ENCODE peak calls at places on chromosome 1, in five cellular contexts. I, H, O, U and G are unnamed samples.

GRCh38 chr1:243316366-243316989 is 60.6 kb downstream of the SDCCAG8 start:
- DNase-seq in H (no peak), U (no peak), O (peak; percentile 77), I (no peak), G (no peak)

GRCh38 chr1:235468970-235469369 is 35.3 kb downstream of the B3GALNT2 start:
- DNase-seq in I (no peak), U (peak; percentile 55), H (peak; percentile 16), O (no peak), G (peak; percentile 87)

GRCh38 chr1:218570456-218570855 is 225.3 kb downstream of the TGFB2 start:
- DNase-seq in I (no peak), U (no peak), H (no peak), O (no peak), G (no peak)

GRCh38 chr1:117930484-117930883 is 945 bp downstream of the WDR3 start:
- DNase-seq in H (peak; percentile 2), O (peak; percentile 4), U (no peak), I (no peak), G (no peak)

GRCh38 chr1:226664413-226665101 is 74.5 kb downstream of the ITPKB start:
- DNase-seq in I (no peak), O (no peak), H (peak; percentile 80), U (no peak), G (peak; percentile 93)

GRCh38 chr1:5982868-5983267 is 9.4 kb downstream of the NPHP4 start:
- DNase-seq in O (no peak), H (peak; percentile 58), I (no peak), U (no peak), G (peak; percentile 32)

GRCh38 chr1:114510235-114511047 is 562 bp downstream of the TRIM33 start:
- DNase-seq in U (no peak), I (peak; percentile 36), O (no peak), H (no peak), G (peak; percentile 23)

GRCh38 chr1:8047112-8047511 is 21.0 kb upstream of the ERRFI1 start:
- DNase-seq in I (no peak), H (peak; percentile 73), U (no peak), O (no peak), G (peak; percentile 55)

GRCh38 chr1:117416546-117417117 is 49.4 kb downstream of the MAN1A2 start:
- DNase-seq in H (no peak), I (no peak), O (no peak), U (no peak), G (no peak)

GRCh38 chr1:4054957-4055676 is 155.0 kb upstream of the C1orf174 start:
- DNase-seq in O (no peak), I (no peak), H (no peak), U (no peak), G (no peak)

GRCh38 chr1:7671146-7671465 is 100.0 kb upstream of the VAMP3 start:
- DNase-seq in O (no peak), U (no peak), H (no peak), I (no peak), G (no peak)

GRCh38 chr1:245512980-245513578 is 358.3 kb downstream of the KIF26B start:
- DNase-seq in O (peak; percentile 44), I (peak; percentile 90), H (peak; percentile 26), U (no peak), G (no peak)

GRCh38 chr1:207084241-207084640 is 4.4 kb upstream of the C4BPB start:
- DNase-seq in U (no peak), H (no peak), I (no peak), O (no peak), G (no peak)

GRCh38 chr1:64309468-64309867 is 106.0 kb downstream of the UBE2U start:
- DNase-seq in O (no peak), H (no peak), U (no peak), I (no peak), G (no peak)

DNA sequence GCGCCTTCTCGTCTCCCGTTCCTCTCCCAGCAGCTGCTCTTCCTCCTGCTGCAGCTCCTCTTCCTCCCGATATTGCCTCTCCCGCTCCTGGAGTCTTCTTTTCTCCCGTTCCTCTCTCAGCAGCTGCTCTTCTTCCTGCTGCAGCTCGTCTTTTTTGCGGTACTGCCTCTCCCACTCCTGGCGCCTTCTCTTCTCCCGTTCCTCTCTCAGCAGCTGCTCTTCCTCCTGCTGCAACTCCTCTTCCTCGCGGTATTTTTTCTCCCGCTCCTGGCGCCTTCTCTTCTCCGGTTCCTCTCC is 5.3 kb downstream of the TCHH start:
- DNase-seq in I (no peak), O (no peak), U (no peak), H (peak; percentile 7), G (no peak)
- TF ChIP-seq EZH2 in I (no peak), O (no peak), U (peak; percentile 35), H (peak; percentile 76), G (no peak)

DNA sequence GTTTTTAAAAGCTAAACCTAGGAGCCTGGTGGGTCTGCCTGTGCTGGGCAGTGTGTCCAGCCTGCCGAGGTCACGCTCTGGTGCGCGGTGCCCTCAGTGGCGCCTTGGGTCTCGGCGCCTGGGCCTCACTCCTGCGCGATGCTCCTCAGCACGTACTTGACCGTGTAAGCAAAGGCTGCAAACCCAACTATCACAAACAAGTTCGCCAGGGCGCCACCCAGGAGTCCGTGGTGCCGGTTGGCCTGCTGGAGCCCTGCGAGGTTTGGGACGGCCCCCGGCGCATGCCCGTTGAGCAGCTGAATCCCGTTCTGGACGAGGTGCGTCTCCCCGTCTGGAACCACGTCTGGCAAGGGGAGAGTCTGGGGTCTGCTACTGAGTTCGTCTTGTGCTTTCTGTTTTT is 8.6 kb upstream of the C1QTNF12 start:
- DNase-seq in O (no peak), H (no peak), U (no peak), I (no peak), G (no peak)
- H3K4me1 ChIP-seq in O (no peaks in the 10 kb centered on the region), H (peaks cover 2% of the 10 kb centered on the region), U (peaks cover 19% of the 10 kb centered on the region), I (no peaks in the 10 kb centered on the region), G (no peaks in the 10 kb centered on the region)

GRCh38 chr1:156689960-156690672 is 12.9 kb upstream of the NES start:
- DNase-seq in O (peak; percentile 54), I (no peak), H (no peak), U (no peak), G (no peak)
- H3K4me3 ChIP-seq in O (peak overlapping the region; percentile 44), I (no peak overlapping the region), H (peak overlapping the region; percentile 25), U (no peak overlapping the region), G (peak overlapping the region; percentile 48)

GRCh38 chr1:220887202-220887867 is 8.1 kb downstream of the HLX start:
- DNase-seq in O (peak; percentile 76), H (no peak), U (no peak), I (no peak), G (no peak)
- TF ChIP-seq EZH2 in O (peak; percentile 90), H (no peak), U (peak; percentile 79), I (no peak), G (peak; percentile 68)

GRCh38 chr1:183610053-183610452 is 19.8 kb upstream of the NCF2 start:
- DNase-seq in H (peak; percentile 42), O (no peak), I (no peak), U (no peak), G (no peak)
- H3K4me1 ChIP-seq in H (peaks cover 15% of the 10 kb centered on the region), O (no peaks in the 10 kb centered on the region), I (peaks cover 6% of the 10 kb centered on the region), U (peaks cover 36% of the 10 kb centered on the region), G (peaks cover 24% of the 10 kb centered on the region)

DNA sequence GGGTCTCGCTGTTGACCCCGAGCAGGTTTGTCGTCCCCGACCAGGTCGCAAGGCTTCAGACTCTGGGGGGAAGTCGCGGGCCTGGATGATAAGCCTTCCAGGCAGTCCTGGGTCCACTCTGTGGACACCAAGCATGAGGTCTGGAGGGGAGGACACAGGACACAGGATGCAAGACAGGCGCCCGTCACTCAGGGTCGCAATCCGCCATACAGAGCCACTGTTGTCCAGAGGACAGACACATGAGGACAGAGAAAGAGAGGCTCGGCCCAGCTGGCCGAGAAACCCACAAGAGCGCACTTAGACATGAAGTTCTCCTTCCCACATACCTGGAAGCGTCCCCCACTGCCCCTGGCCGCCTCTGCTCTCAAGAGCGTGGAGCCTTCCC is 4.8 kb upstream of the FOXD2 start:
- DNase-seq in O (no peak), I (no peak), U (no peak), H (no peak), G (no peak)
- H3K4me3 ChIP-seq in O (peak overlapping the region; percentile 43), I (no peak overlapping the region), U (peak overlapping the region; percentile 20), H (no peak overlapping the region), G (no peak overlapping the region)

GRCh38 chr1:24927886-24928630 is 2.0 kb downstream of the RUNX3 start:
- DNase-seq in O (peak; percentile 31), H (peak; percentile 35), U (no peak), I (no peak), G (no peak)

GRCh38 chr1:24927473-24927872 is 2.6 kb downstream of the RUNX3 start:
- DNase-seq in H (no peak), U (no peak), O (no peak), I (no peak), G (no peak)

GRCh38 chr1:24925082-24925779 is 4.8 kb downstream of the RUNX3 start:
- DNase-seq in O (no peak), I (no peak), U (no peak), H (no peak), G (no peak)

GRCh38 chr1:24925963-24926362 is 4.1 kb downstream of the RUNX3 start:
- DNase-seq in I (no peak), H (no peak), U (no peak), O (no peak), G (no peak)

DNA sequence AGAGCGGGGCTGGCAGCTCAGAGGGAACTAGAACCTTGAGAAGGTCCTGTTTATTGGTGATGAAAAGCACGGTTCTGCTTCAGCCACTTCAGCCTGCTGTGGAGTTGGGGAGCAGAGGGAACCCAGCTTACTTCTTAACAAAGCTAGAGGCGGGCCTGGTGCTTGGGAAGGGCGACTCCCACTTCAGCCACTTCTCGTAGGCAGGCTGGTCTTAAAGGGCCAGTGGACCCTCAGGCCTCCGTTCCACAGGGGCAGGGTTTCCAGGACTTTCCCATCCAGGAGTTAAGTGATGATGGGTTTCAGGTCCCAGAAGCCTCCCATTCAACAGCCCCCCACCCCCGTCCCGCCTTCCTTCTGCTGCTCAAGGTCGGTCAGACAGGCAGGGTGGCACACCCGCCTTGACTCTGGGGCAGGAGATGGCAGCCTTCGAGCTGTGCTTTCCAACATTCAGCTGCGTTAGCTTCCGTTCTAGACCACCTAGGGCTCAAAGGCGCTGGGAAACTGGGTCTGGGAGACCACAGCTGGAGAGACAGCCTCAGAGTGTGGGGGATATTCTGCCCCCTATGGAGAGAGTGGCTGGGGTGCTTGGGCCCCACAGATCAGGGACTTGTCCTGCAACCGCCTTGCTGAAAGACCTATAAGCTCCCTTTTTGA is 3.4 kb downstream of the RUNX3 start:
- DNase-seq in H (no peak), O (peak; percentile 66), I (no peak), U (no peak), G (no peak)
- TF ChIP-seq EZH2 in H (peak; percentile 54), O (peak; percentile 26), I (no peak), U (no peak), G (peak; percentile 48)

DNA sequence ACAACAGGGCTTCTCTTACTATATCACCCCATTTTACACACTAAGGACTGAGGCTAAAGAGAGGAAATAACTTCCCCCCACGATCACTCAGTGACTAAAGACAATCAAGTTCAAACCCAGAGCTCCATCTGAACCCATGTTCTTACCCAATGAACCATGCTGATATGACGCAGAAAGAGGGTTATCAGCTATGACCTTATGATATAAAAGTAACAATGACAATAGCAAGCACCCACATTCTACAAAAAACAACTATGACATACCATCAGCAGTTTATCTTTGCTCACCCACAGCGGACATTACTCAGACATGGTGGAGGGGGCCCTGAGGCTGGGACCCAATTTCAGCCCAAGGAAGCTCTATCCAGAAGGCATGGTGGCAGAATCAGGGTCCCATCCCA is 75.7 kb downstream of the PTPN14 start:
- DNase-seq in H (no peak), O (no peak), I (no peak), U (no peak), G (peak; percentile 36)
- H3K4me1 ChIP-seq in H (peaks cover 14% of the 10 kb centered on the region), O (peaks cover 22% of the 10 kb centered on the region), I (no peaks in the 10 kb centered on the region), U (peaks cover 83% of the 10 kb centered on the region), G (peaks cover 58% of the 10 kb centered on the region)